ENCODE peak calls at places on chromosome 14, in nine cellular contexts. One of them, this sample, is unnamed.

GRCh38 chr14:89757313-89757939 is 197.1 kb downstream of the EFCAB11 start:
- ATAC-seq in left cardiac atrium: no peak
- ATAC-seq in lung: no peak
- ATAC-seq in right cardiac atrium: no peak
- ATAC-seq in lower lobe of right lung: no peak
- ATAC-seq in PC-3: no peak
- ATAC-seq in sciatic nerve: no peak
- ATAC-seq in left lung: no peak
- ATAC-seq in CD4-positive, CD25-positive, alpha-beta regulatory T cell: no peak
- ATAC-seq in this sample: no peak

GRCh38 chr14:21449899-21450216 is 6.1 kb downstream of the CHD8 start:
- ATAC-seq in CD4-positive, CD25-positive, alpha-beta regulatory T cell: no peak
- ATAC-seq in lower lobe of right lung: no peak
- ATAC-seq in PC-3: no peak
- ATAC-seq in left lung: no peak
- ATAC-seq in left cardiac atrium: no peak
- ATAC-seq in lung: no peak
- ATAC-seq in right cardiac atrium: no peak
- ATAC-seq in sciatic nerve: no peak
- ATAC-seq in this sample: no peak

GRCh38 chr14:89225607-89226006 is 191.4 kb downstream of the FOXN3 start:
- ATAC-seq in lung: no peak
- ATAC-seq in right cardiac atrium: no peak
- ATAC-seq in PC-3: no peak
- ATAC-seq in CD4-positive, CD25-positive, alpha-beta regulatory T cell: no peak
- ATAC-seq in left cardiac atrium: no peak
- ATAC-seq in sciatic nerve: no peak
- ATAC-seq in lower lobe of right lung: no peak
- ATAC-seq in left lung: no peak
- ATAC-seq in this sample: no peak

GRCh38 chr14:74793506-74794155 is 30.5 kb downstream of the YLPM1 start:
- ATAC-seq in lower lobe of right lung: no peak
- ATAC-seq in lung: no peak
- ATAC-seq in CD4-positive, CD25-positive, alpha-beta regulatory T cell: no peak
- ATAC-seq in right cardiac atrium: no peak
- ATAC-seq in left cardiac atrium: no peak
- ATAC-seq in PC-3: no peak
- ATAC-seq in left lung: no peak
- ATAC-seq in sciatic nerve: no peak
- ATAC-seq in this sample: no peak

GRCh38 chr14:99674776-99675175 is 9.3 kb upstream of the CYP46A1 start:
- ATAC-seq in lung: no peak
- ATAC-seq in PC-3: no peak
- ATAC-seq in left lung: no peak
- ATAC-seq in left cardiac atrium: no peak
- ATAC-seq in CD4-positive, CD25-positive, alpha-beta regulatory T cell: no peak
- ATAC-seq in sciatic nerve: no peak
- ATAC-seq in right cardiac atrium: no peak
- ATAC-seq in lower lobe of right lung: no peak
- ATAC-seq in this sample: no peak

GRCh38 chr14:95915326-95915725 is 38.7 kb downstream of the TUNAR start:
- ATAC-seq in CD4-positive, CD25-positive, alpha-beta regulatory T cell: no peak
- ATAC-seq in lower lobe of right lung: no peak
- ATAC-seq in left cardiac atrium: no peak
- ATAC-seq in sciatic nerve: no peak
- ATAC-seq in PC-3: no peak
- ATAC-seq in right cardiac atrium: no peak
- ATAC-seq in left lung: no peak
- ATAC-seq in lung: no peak
- ATAC-seq in this sample: no peak

GRCh38 chr14:91692075-91692474 is 39.8 kb downstream of the CATSPERB start:
- ATAC-seq in left cardiac atrium: no peak
- ATAC-seq in CD4-positive, CD25-positive, alpha-beta regulatory T cell: no peak
- ATAC-seq in sciatic nerve: no peak
- ATAC-seq in PC-3: no peak
- ATAC-seq in right cardiac atrium: no peak
- ATAC-seq in lower lobe of right lung: no peak
- ATAC-seq in left lung: no peak
- ATAC-seq in lung: no peak
- ATAC-seq in this sample: no peak

GRCh38 chr14:36054353-36055051 is 122.0 kb downstream of the PTCSC3 start:
- ATAC-seq in left lung: no peak
- ATAC-seq in sciatic nerve: peak; percentile 69
- ATAC-seq in PC-3: no peak
- ATAC-seq in lung: no peak
- ATAC-seq in lower lobe of right lung: no peak
- ATAC-seq in right cardiac atrium: peak; percentile 73
- ATAC-seq in left cardiac atrium: peak; percentile 26
- ATAC-seq in CD4-positive, CD25-positive, alpha-beta regulatory T cell: no peak
- ATAC-seq in this sample: no peak

GRCh38 chr14:29687071-29687765 is 240.4 kb downstream of the PRKD1 start:
- ATAC-seq in left lung: no peak
- ATAC-seq in lung: no peak
- ATAC-seq in lower lobe of right lung: no peak
- ATAC-seq in sciatic nerve: no peak
- ATAC-seq in right cardiac atrium: no peak
- ATAC-seq in left cardiac atrium: no peak
- ATAC-seq in CD4-positive, CD25-positive, alpha-beta regulatory T cell: no peak
- ATAC-seq in PC-3: no peak
- ATAC-seq in this sample: no peak

GRCh38 chr14:53462931-53463778 is 310.0 kb upstream of the DDHD1 start:
- ATAC-seq in left lung: peak; percentile 96
- ATAC-seq in lower lobe of right lung: peak; percentile 99
- ATAC-seq in sciatic nerve: no peak
- ATAC-seq in right cardiac atrium: no peak
- ATAC-seq in lung: peak; percentile 76
- ATAC-seq in PC-3: peak; percentile 14
- ATAC-seq in CD4-positive, CD25-positive, alpha-beta regulatory T cell: no peak
- ATAC-seq in left cardiac atrium: no peak
- ATAC-seq in this sample: no peak

GRCh38 chr14:97276573-97276972 is 479.4 kb downstream of the VRK1 start:
- ATAC-seq in lower lobe of right lung: no peak
- ATAC-seq in lung: no peak
- ATAC-seq in CD4-positive, CD25-positive, alpha-beta regulatory T cell: no peak
- ATAC-seq in left lung: no peak
- ATAC-seq in right cardiac atrium: no peak
- ATAC-seq in PC-3: peak; percentile 48
- ATAC-seq in left cardiac atrium: no peak
- ATAC-seq in sciatic nerve: no peak
- ATAC-seq in this sample: no peak

GRCh38 chr14:23307146-23307447 is 464 bp downstream of the BCL2L2 start:
- ATAC-seq in right cardiac atrium: no peak
- ATAC-seq in PC-3: no peak
- ATAC-seq in lower lobe of right lung: no peak
- ATAC-seq in lung: no peak
- ATAC-seq in left lung: no peak
- ATAC-seq in left cardiac atrium: no peak
- ATAC-seq in CD4-positive, CD25-positive, alpha-beta regulatory T cell: no peak
- ATAC-seq in sciatic nerve: no peak
- ATAC-seq in this sample: no peak

GRCh38 chr14:44970907-44971306 is 8.9 kb downstream of the TOGARAM1 start:
- ATAC-seq in right cardiac atrium: no peak
- ATAC-seq in PC-3: no peak
- ATAC-seq in left cardiac atrium: no peak
- ATAC-seq in CD4-positive, CD25-positive, alpha-beta regulatory T cell: no peak
- ATAC-seq in sciatic nerve: no peak
- ATAC-seq in lower lobe of right lung: no peak
- ATAC-seq in left lung: no peak
- ATAC-seq in lung: no peak
- ATAC-seq in this sample: no peak

GRCh38 chr14:94768521-94769412 is 1.1 kb downstream of the GSC start:
- ATAC-seq in PC-3: no peak
- ATAC-seq in right cardiac atrium: no peak
- ATAC-seq in left cardiac atrium: peak; percentile 17
- ATAC-seq in sciatic nerve: peak; percentile 69
- ATAC-seq in left lung: no peak
- ATAC-seq in lung: peak; percentile 7
- ATAC-seq in CD4-positive, CD25-positive, alpha-beta regulatory T cell: no peak
- ATAC-seq in lower lobe of right lung: peak; percentile 12
- ATAC-seq in this sample: no peak